ENCODE peak calls at places on chromosome 13, in seven cellular contexts. One of them, this sample, is unnamed.

GRCh38 chr13:93872376-93872775 is 607.1 kb downstream of the DCT start:
- DNase-seq in Caco-2: no peak
- DNase-seq in sigmoid colon: no peak
- DNase-seq in IMR-90: no peak
- DNase-seq in tibial nerve: no peak
- DNase-seq in AG09309: no peak
- DNase-seq in bronchial epithelial cell: no peak
- DNase-seq in this sample: no peak

GRCh38 chr13:87147076-87147475 is 524.1 kb upstream of the SLITRK5 start:
- DNase-seq in tibial nerve: no peak
- DNase-seq in bronchial epithelial cell: peak
- DNase-seq in AG09309: no peak
- DNase-seq in sigmoid colon: no peak
- DNase-seq in Caco-2: no peak
- DNase-seq in IMR-90: peak
- DNase-seq in this sample: no peak

GRCh38 chr13:94252209-94252608 is 227.3 kb downstream of the DCT start:
- DNase-seq in bronchial epithelial cell: no peak
- DNase-seq in IMR-90: no peak
- DNase-seq in tibial nerve: no peak
- DNase-seq in Caco-2: no peak
- DNase-seq in sigmoid colon: no peak
- DNase-seq in AG09309: no peak
- DNase-seq in this sample: no peak

GRCh38 chr13:74273591-74273990 is 139.4 kb upstream of the KLF12 start:
- DNase-seq in tibial nerve: no peak
- DNase-seq in bronchial epithelial cell: no peak
- DNase-seq in Caco-2: no peak
- DNase-seq in IMR-90: no peak
- DNase-seq in sigmoid colon: no peak
- DNase-seq in AG09309: no peak
- DNase-seq in this sample: no peak

GRCh38 chr13:33015275-33015674 is 948 bp upstream of the KL start:
- DNase-seq in IMR-90: no peak
- DNase-seq in sigmoid colon: no peak
- DNase-seq in tibial nerve: peak
- DNase-seq in bronchial epithelial cell: no peak
- DNase-seq in AG09309: no peak
- DNase-seq in Caco-2: no peak
- DNase-seq in this sample: no peak

GRCh38 chr13:39565036-39565949 is 37.7 kb downstream of the LHFPL6 start:
- DNase-seq in bronchial epithelial cell: peak
- DNase-seq in IMR-90: peak
- DNase-seq in Caco-2: peak
- DNase-seq in sigmoid colon: no peak
- DNase-seq in tibial nerve: no peak
- DNase-seq in AG09309: peak
- DNase-seq in this sample: peak

GRCh38 chr13:90375851-90376250 is 971.6 kb upstream of the MIR17HG start:
- DNase-seq in IMR-90: no peak
- DNase-seq in tibial nerve: no peak
- DNase-seq in sigmoid colon: no peak
- DNase-seq in AG09309: no peak
- DNase-seq in bronchial epithelial cell: no peak
- DNase-seq in Caco-2: no peak
- DNase-seq in this sample: peak

GRCh38 chr13:27183561-27184147 is 12.0 kb upstream of the USP12 start:
- DNase-seq in IMR-90: peak
- DNase-seq in bronchial epithelial cell: peak
- DNase-seq in Caco-2: no peak
- DNase-seq in sigmoid colon: no peak
- DNase-seq in AG09309: no peak
- DNase-seq in tibial nerve: no peak
- DNase-seq in this sample: no peak

GRCh38 chr13:113820813-113821651 is 42.8 kb downstream of the GAS6 start:
- DNase-seq in IMR-90: peak
- DNase-seq in AG09309: peak
- DNase-seq in Caco-2: no peak
- DNase-seq in bronchial epithelial cell: peak
- DNase-seq in sigmoid colon: peak
- DNase-seq in tibial nerve: peak
- DNase-seq in this sample: peak

GRCh38 chr13:70191034-70191433 is 82.8 kb upstream of the KLHL1 start:
- DNase-seq in bronchial epithelial cell: no peak
- DNase-seq in tibial nerve: no peak
- DNase-seq in Caco-2: no peak
- DNase-seq in IMR-90: no peak
- DNase-seq in AG09309: no peak
- DNase-seq in sigmoid colon: no peak
- DNase-seq in this sample: no peak

GRCh38 chr13:75312884-75313520 is 169.0 kb downstream of the TBC1D4 start:
- DNase-seq in sigmoid colon: no peak
- DNase-seq in AG09309: no peak
- DNase-seq in tibial nerve: no peak
- DNase-seq in IMR-90: no peak
- DNase-seq in bronchial epithelial cell: no peak
- DNase-seq in Caco-2: no peak
- DNase-seq in this sample: no peak

GRCh38 chr13:75635621-75636338 is at the start of gene LMO7:
- DNase-seq in IMR-90: peak
- DNase-seq in AG09309: no peak
- DNase-seq in sigmoid colon: peak
- DNase-seq in tibial nerve: peak
- DNase-seq in bronchial epithelial cell: no peak
- DNase-seq in Caco-2: peak
- DNase-seq in this sample: no peak

GRCh38 chr13:80921971-80922370 is 581.0 kb upstream of the SPRY2 start:
- DNase-seq in sigmoid colon: no peak
- DNase-seq in tibial nerve: no peak
- DNase-seq in AG09309: no peak
- DNase-seq in Caco-2: no peak
- DNase-seq in IMR-90: no peak
- DNase-seq in bronchial epithelial cell: no peak
- DNase-seq in this sample: no peak

DNA sequence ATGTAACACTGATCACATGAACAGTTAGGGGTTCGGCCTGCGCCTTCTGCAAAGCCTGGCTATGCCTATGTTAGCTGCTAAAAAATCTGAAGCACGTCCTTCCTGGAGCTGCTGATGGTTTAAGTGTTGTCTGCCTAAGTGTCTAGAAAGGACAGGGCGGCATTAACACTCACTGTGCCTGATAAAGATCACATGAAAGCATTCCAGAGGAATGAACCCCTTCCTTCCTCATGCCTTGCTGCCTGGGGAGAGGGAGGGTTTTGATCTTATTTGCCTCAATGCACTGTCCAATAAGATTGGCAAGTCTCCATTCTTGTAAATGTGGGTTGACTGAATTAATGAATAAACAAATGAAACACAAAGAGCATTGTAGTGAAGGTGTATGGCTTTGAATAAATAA is 5.2 kb downstream of the DOCK9 start:
- DNase-seq in tibial nerve: no peak
- DNase-seq in Caco-2: peak
- DNase-seq in sigmoid colon: no peak
- DNase-seq in AG09309: no peak
- DNase-seq in IMR-90: peak
- DNase-seq in bronchial epithelial cell: peak
- DNase-seq in this sample: peak
- H3K4me3 ChIP-seq in tibial nerve: no peak
- H3K4me3 ChIP-seq in Caco-2: no peak
- H3K4me3 ChIP-seq in sigmoid colon: no peak
- H3K4me3 ChIP-seq in AG09309: no peak
- H3K4me3 ChIP-seq in IMR-90: no peak
- H3K4me3 ChIP-seq in bronchial epithelial cell: no peak
- H3K4me3 ChIP-seq in this sample: no peak

DNA sequence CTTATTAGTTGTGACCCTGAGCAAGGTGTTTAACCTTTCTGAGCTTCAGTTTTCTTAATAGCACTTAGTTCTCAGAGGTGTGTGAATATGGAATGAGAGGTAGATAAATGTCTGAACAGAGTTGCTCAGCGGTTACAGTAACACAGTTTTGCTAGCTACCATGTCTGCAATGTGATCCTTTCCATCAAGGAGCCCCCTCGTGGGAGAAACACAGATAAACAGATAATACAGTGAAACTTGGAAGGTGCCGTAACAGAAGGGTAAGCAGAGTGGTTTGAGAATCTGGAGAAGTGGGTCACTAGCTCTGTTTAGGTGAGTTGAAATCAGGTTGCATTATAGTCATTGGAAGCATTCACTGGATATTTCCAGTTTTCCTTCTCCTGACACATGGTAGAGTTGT is 38.9 kb downstream of the IRS2 start:
- DNase-seq in bronchial epithelial cell: peak
- DNase-seq in sigmoid colon: no peak
- DNase-seq in AG09309: no peak
- DNase-seq in tibial nerve: no peak
- DNase-seq in Caco-2: no peak
- DNase-seq in IMR-90: no peak
- DNase-seq in this sample: no peak
- TF ChIP-seq CTCF in bronchial epithelial cell: no peak
- TF ChIP-seq CTCF in sigmoid colon: no peak
- TF ChIP-seq CTCF in AG09309: peak
- TF ChIP-seq CTCF in tibial nerve: no peak
- TF ChIP-seq CTCF in Caco-2: peak
- TF ChIP-seq CTCF in IMR-90: peak
- TF ChIP-seq CTCF in this sample: no peak

GRCh38 chr13:30158774-30159445 is 148.4 kb downstream of the KATNAL1 start:
- DNase-seq in bronchial epithelial cell: no peak
- DNase-seq in Caco-2: no peak
- DNase-seq in IMR-90: peak
- DNase-seq in AG09309: peak
- DNase-seq in tibial nerve: peak
- DNase-seq in sigmoid colon: peak
- DNase-seq in this sample: peak

GRCh38 chr13:30157616-30157993 is 149.7 kb downstream of the KATNAL1 start:
- DNase-seq in bronchial epithelial cell: no peak
- DNase-seq in tibial nerve: no peak
- DNase-seq in AG09309: no peak
- DNase-seq in IMR-90: no peak
- DNase-seq in sigmoid colon: no peak
- DNase-seq in Caco-2: no peak
- DNase-seq in this sample: no peak

GRCh38 chr13:30156270-30156669 is 151.1 kb downstream of the KATNAL1 start:
- DNase-seq in tibial nerve: no peak
- DNase-seq in sigmoid colon: peak
- DNase-seq in Caco-2: no peak
- DNase-seq in AG09309: no peak
- DNase-seq in IMR-90: peak
- DNase-seq in bronchial epithelial cell: no peak
- DNase-seq in this sample: no peak

GRCh38 chr13:30156826-30157615 is 150.3 kb downstream of the KATNAL1 start:
- DNase-seq in sigmoid colon: peak
- DNase-seq in bronchial epithelial cell: no peak
- DNase-seq in IMR-90: no peak
- DNase-seq in Caco-2: no peak
- DNase-seq in AG09309: no peak
- DNase-seq in tibial nerve: no peak
- DNase-seq in this sample: no peak

GRCh38 chr13:30159446-30159839 is 147.9 kb downstream of the KATNAL1 start:
- DNase-seq in Caco-2: no peak
- DNase-seq in IMR-90: peak
- DNase-seq in tibial nerve: no peak
- DNase-seq in bronchial epithelial cell: peak
- DNase-seq in sigmoid colon: peak
- DNase-seq in AG09309: peak
- DNase-seq in this sample: peak
- H3K4me3 ChIP-seq in Caco-2: no peak
- H3K4me3 ChIP-seq in IMR-90: no peak
- H3K4me3 ChIP-seq in tibial nerve: no peak
- H3K4me3 ChIP-seq in bronchial epithelial cell: no peak
- H3K4me3 ChIP-seq in sigmoid colon: no peak
- H3K4me3 ChIP-seq in AG09309: no peak
- H3K4me3 ChIP-seq in this sample: no peak

GRCh38 chr13:20190481-20191310 is 2.0 kb downstream of the GJB2 start:
- DNase-seq in sigmoid colon: no peak
- DNase-seq in IMR-90: peak
- DNase-seq in AG09309: peak
- DNase-seq in bronchial epithelial cell: peak
- DNase-seq in Caco-2: no peak
- DNase-seq in tibial nerve: no peak
- DNase-seq in this sample: peak

GRCh38 chr13:20191311-20191901 is 1.3 kb downstream of the GJB2 start:
- DNase-seq in IMR-90: no peak
- DNase-seq in bronchial epithelial cell: no peak
- DNase-seq in Caco-2: no peak
- DNase-seq in sigmoid colon: no peak
- DNase-seq in tibial nerve: no peak
- DNase-seq in AG09309: no peak
- DNase-seq in this sample: no peak

GRCh38 chr13:20191902-20192469 is 752 bp downstream of the GJB2 start:
- DNase-seq in tibial nerve: no peak
- DNase-seq in AG09309: no peak
- DNase-seq in Caco-2: no peak
- DNase-seq in IMR-90: no peak
- DNase-seq in bronchial epithelial cell: no peak
- DNase-seq in sigmoid colon: no peak
- DNase-seq in this sample: no peak

GRCh38 chr13:20186771-20187170 is 6.0 kb downstream of the GJB2 start:
- DNase-seq in tibial nerve: no peak
- DNase-seq in AG09309: no peak
- DNase-seq in IMR-90: no peak
- DNase-seq in Caco-2: no peak
- DNase-seq in bronchial epithelial cell: no peak
- DNase-seq in sigmoid colon: no peak
- DNase-seq in this sample: no peak

DNA sequence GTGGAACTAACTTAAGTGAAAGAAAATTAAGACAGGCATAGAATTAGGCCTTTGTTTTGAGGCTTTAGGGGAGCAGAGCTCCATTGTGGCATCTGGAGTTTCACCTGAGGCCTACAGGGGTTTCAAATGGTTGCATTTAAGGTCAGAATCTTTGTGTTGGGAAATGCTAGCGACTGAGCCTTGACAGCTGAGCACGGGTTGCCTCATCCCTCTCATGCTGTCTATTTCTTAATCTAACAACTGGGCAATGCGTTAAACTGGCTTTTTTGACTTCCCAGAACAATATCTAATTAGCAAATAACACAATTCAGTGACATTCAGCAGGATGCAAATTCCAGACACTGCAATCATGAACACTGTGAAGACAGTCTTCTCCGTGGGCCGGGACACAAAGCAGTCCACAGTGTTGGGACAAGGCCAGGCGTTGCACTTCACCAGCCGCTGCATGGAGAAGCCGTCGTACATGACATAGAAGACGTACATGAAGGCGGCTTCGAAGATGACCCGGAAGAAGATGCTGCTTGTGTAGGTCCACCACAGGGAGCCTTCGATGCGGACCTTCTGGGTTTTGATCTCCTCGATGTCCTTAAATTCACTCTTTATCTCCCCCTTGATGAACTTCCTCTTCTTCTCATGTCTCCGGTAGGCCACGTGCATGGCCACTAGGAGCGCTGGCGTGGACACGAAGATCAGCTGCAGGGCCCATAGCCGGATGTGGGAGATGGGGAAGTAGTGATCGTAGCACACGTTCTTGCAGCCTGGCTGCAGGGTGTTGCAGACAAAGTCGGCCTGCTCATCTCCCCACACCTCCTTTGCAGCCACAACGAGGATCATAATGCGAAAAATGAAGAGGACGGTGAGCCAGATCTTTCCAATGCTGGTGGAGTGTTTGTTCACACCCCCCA is 3.8 kb downstream of the GJB2 start:
- DNase-seq in sigmoid colon: no peak
- DNase-seq in Caco-2: no peak
- DNase-seq in AG09309: no peak
- DNase-seq in IMR-90: no peak
- DNase-seq in tibial nerve: no peak
- DNase-seq in bronchial epithelial cell: no peak
- DNase-seq in this sample: no peak
- TF ChIP-seq CTCF in sigmoid colon: no peak
- TF ChIP-seq CTCF in Caco-2: peak
- TF ChIP-seq CTCF in AG09309: no peak
- TF ChIP-seq CTCF in IMR-90: peak
- TF ChIP-seq CTCF in tibial nerve: no peak
- TF ChIP-seq CTCF in bronchial epithelial cell: peak
- TF ChIP-seq CTCF in this sample: no peak